ENCODE peak calls at places on chromosomes 13 and 19, in five cellular contexts. O, C, H, K and T are unnamed samples.

GRCh38 chr13:28574617-28575142 is 79.8 kb upstream of the FLT1 start:
- DNase-seq in O (peak; percentile 96), C (peak; percentile 75), H (no peak), K (no peak), T (peak; percentile 44)

GRCh38 chr13:106143930-106144709 is 391.3 kb downstream of the EFNB2 start:
- DNase-seq in O (no peak), C (no peak), H (no peak), K (no peak), T (no peak)

GRCh38 chr13:84847107-84847506 is 952.1 kb downstream of the SLITRK6 start:
- DNase-seq in O (no peak), C (no peak), H (no peak), K (no peak), T (no peak)

GRCh38 chr19:27881213-27881612 is 1331.7 kb downstream of the UQCRFS1 start:
- DNase-seq in O (no peak), C (no peak), H (no peak), K (no peak), T (no peak)

GRCh38 chr19:51531349-51532315 is at the start of gene SIGLEC6:
- DNase-seq in O (no peak), C (no peak), H (no peak), K (no peak), T (no peak)

GRCh38 chr19:39188960-39189359 is 7.8 kb upstream of the NCCRP1 start:
- DNase-seq in O (no peak), C (no peak), H (no peak), K (no peak), T (no peak)

GRCh38 chr13:86135856-86136255 is 336.6 kb upstream of the SLITRK6 start:
- DNase-seq in O (no peak), C (no peak), H (no peak), K (no peak), T (no peak)

GRCh38 chr13:30088312-30088855 is 219.0 kb downstream of the KATNAL1 start:
- DNase-seq in O (peak; percentile 43), C (no peak), H (peak; percentile 87), K (no peak), T (no peak)

GRCh38 chr19:35427187-35427586 is 20.9 kb upstream of the FFAR2 start:
- DNase-seq in O (no peak), C (no peak), H (no peak), K (no peak), T (no peak)

GRCh38 chr13:97743946-97744345 is 209.5 kb upstream of the IPO5 start:
- DNase-seq in O (no peak), C (no peak), H (no peak), K (no peak), T (no peak)

GRCh38 chr19:17860331-17860992 is 752 bp downstream of the RPL18A start:
- DNase-seq in O (no peak), C (no peak), H (no peak), K (no peak), T (no peak)

GRCh38 chr13:41648314-41648935 is 191.1 kb downstream of the RGCC start:
- DNase-seq in O (peak; percentile 86), C (no peak), H (no peak), K (no peak), T (no peak)

GRCh38 chr13:63910406-63910957 is 2494.8 kb upstream of the PCDH20 start:
- DNase-seq in O (peak; percentile 14), C (no peak), H (no peak), K (no peak), T (peak; percentile 2)

GRCh38 chr13:27384285-27384684 is 40.1 kb upstream of the GTF3A start:
- DNase-seq in O (no peak), C (no peak), H (no peak), K (no peak), T (no peak)

GRCh38 chr19:39736088-39736487 is 1.7 kb downstream of the CLC start:
- DNase-seq in O (no peak), C (no peak), H (no peak), K (no peak), T (no peak)

GRCh38 chr19:42512743-42513304 is 15.5 kb downstream of the CEACAM1 start:
- DNase-seq in O (no peak), C (no peak), H (no peak), K (no peak), T (no peak)

GRCh38 chr19:29966594-29967249 is 24.7 kb downstream of the URI1 start:
- DNase-seq in O (peak; percentile 19), C (no peak), H (no peak), K (no peak), T (no peak)

GRCh38 chr19:8577247-8577646 is at the start of gene MYO1F:
- DNase-seq in O (no peak), C (no peak), H (no peak), K (no peak), T (no peak)

GRCh38 chr13:44212633-44213387 is 160.8 kb upstream of the SERP2 start:
- DNase-seq in O (peak; percentile 18), C (peak; percentile 47), H (no peak), K (no peak), T (no peak)